ENCODE peak calls at places on chromosomes 6 and 20, in seven cellular contexts. One of them, this sample, is unnamed.

GRCh38 chr6:56435754-56436153 is 188.4 kb upstream of the COL21A1 start:
- DNase-seq in neural crest cell: no peak
- DNase-seq in H7: no peak
- DNase-seq in ACHN: no peak
- DNase-seq in choroid plexus epithelial cell: no peak
- DNase-seq in epithelial cell of prostate: no peak
- DNase-seq in stimulated activated CD8-positive, alpha-beta memory T cell treated with anti-CD3 and anti-CD28 coated beads, Interleukin-4, amount 100 ng/mL, for 4 hours: no peak
- DNase-seq in this sample: no peak

GRCh38 chr20:40390654-40391053 is 298.4 kb downstream of the MAFB start:
- DNase-seq in H7: no peak
- DNase-seq in epithelial cell of prostate: no peak
- DNase-seq in neural crest cell: no peak
- DNase-seq in choroid plexus epithelial cell: no peak
- DNase-seq in ACHN: peak
- DNase-seq in stimulated activated CD8-positive, alpha-beta memory T cell treated with anti-CD3 and anti-CD28 coated beads, Interleukin-4, amount 100 ng/mL, for 4 hours: no peak
- DNase-seq in this sample: no peak

GRCh38 chr20:815914-816606 is 17.5 kb upstream of the FAM110A start:
- DNase-seq in choroid plexus epithelial cell: peak
- DNase-seq in epithelial cell of prostate: no peak
- DNase-seq in neural crest cell: peak
- DNase-seq in stimulated activated CD8-positive, alpha-beta memory T cell treated with anti-CD3 and anti-CD28 coated beads, Interleukin-4, amount 100 ng/mL, for 4 hours: peak
- DNase-seq in ACHN: peak
- DNase-seq in H7: peak
- DNase-seq in this sample: peak

GRCh38 chr6:47733879-47734558 is 35.6 kb downstream of the ADGRF4 start:
- DNase-seq in ACHN: peak
- DNase-seq in neural crest cell: no peak
- DNase-seq in choroid plexus epithelial cell: peak
- DNase-seq in stimulated activated CD8-positive, alpha-beta memory T cell treated with anti-CD3 and anti-CD28 coated beads, Interleukin-4, amount 100 ng/mL, for 4 hours: no peak
- DNase-seq in H7: no peak
- DNase-seq in epithelial cell of prostate: no peak
- DNase-seq in this sample: no peak

GRCh38 chr6:17102258-17102870 is 514 bp downstream of the STMND1 start:
- DNase-seq in choroid plexus epithelial cell: no peak
- DNase-seq in neural crest cell: no peak
- DNase-seq in stimulated activated CD8-positive, alpha-beta memory T cell treated with anti-CD3 and anti-CD28 coated beads, Interleukin-4, amount 100 ng/mL, for 4 hours: no peak
- DNase-seq in H7: no peak
- DNase-seq in epithelial cell of prostate: no peak
- DNase-seq in ACHN: no peak
- DNase-seq in this sample: no peak

GRCh38 chr20:4666001-4666470 is 55.7 kb upstream of the PRND start:
- DNase-seq in neural crest cell: no peak
- DNase-seq in stimulated activated CD8-positive, alpha-beta memory T cell treated with anti-CD3 and anti-CD28 coated beads, Interleukin-4, amount 100 ng/mL, for 4 hours: peak
- DNase-seq in ACHN: no peak
- DNase-seq in epithelial cell of prostate: peak
- DNase-seq in H7: no peak
- DNase-seq in choroid plexus epithelial cell: peak
- DNase-seq in this sample: no peak

GRCh38 chr6:124963416-124964083 is 1.3 kb downstream of the RNF217 start:
- DNase-seq in stimulated activated CD8-positive, alpha-beta memory T cell treated with anti-CD3 and anti-CD28 coated beads, Interleukin-4, amount 100 ng/mL, for 4 hours: no peak
- DNase-seq in choroid plexus epithelial cell: peak
- DNase-seq in neural crest cell: no peak
- DNase-seq in epithelial cell of prostate: no peak
- DNase-seq in ACHN: peak
- DNase-seq in H7: peak
- DNase-seq in this sample: no peak

GRCh38 chr6:105675715-105676397 is 273.0 kb upstream of the PREP start:
- DNase-seq in choroid plexus epithelial cell: peak
- DNase-seq in H7: peak
- DNase-seq in stimulated activated CD8-positive, alpha-beta memory T cell treated with anti-CD3 and anti-CD28 coated beads, Interleukin-4, amount 100 ng/mL, for 4 hours: no peak
- DNase-seq in ACHN: peak
- DNase-seq in epithelial cell of prostate: peak
- DNase-seq in neural crest cell: no peak
- DNase-seq in this sample: no peak

GRCh38 chr6:11423667-11424066 is 113.9 kb upstream of the TMEM170B start:
- DNase-seq in epithelial cell of prostate: peak
- DNase-seq in neural crest cell: no peak
- DNase-seq in choroid plexus epithelial cell: no peak
- DNase-seq in H7: no peak
- DNase-seq in stimulated activated CD8-positive, alpha-beta memory T cell treated with anti-CD3 and anti-CD28 coated beads, Interleukin-4, amount 100 ng/mL, for 4 hours: no peak
- DNase-seq in ACHN: no peak
- DNase-seq in this sample: no peak

GRCh38 chr20:4607287-4607713 is 114.4 kb upstream of the PRND start:
- DNase-seq in stimulated activated CD8-positive, alpha-beta memory T cell treated with anti-CD3 and anti-CD28 coated beads, Interleukin-4, amount 100 ng/mL, for 4 hours: peak
- DNase-seq in choroid plexus epithelial cell: peak
- DNase-seq in ACHN: peak
- DNase-seq in neural crest cell: peak
- DNase-seq in H7: peak
- DNase-seq in epithelial cell of prostate: no peak
- DNase-seq in this sample: peak

GRCh38 chr6:55827818-55828522 is 47.4 kb downstream of the BMP5 start:
- DNase-seq in stimulated activated CD8-positive, alpha-beta memory T cell treated with anti-CD3 and anti-CD28 coated beads, Interleukin-4, amount 100 ng/mL, for 4 hours: no peak
- DNase-seq in neural crest cell: no peak
- DNase-seq in choroid plexus epithelial cell: no peak
- DNase-seq in epithelial cell of prostate: no peak
- DNase-seq in ACHN: no peak
- DNase-seq in H7: no peak
- DNase-seq in this sample: no peak

GRCh38 chr6:130215526-130215925 is 7.2 kb downstream of the SAMD3 start:
- DNase-seq in neural crest cell: no peak
- DNase-seq in stimulated activated CD8-positive, alpha-beta memory T cell treated with anti-CD3 and anti-CD28 coated beads, Interleukin-4, amount 100 ng/mL, for 4 hours: peak
- DNase-seq in ACHN: no peak
- DNase-seq in H7: peak
- DNase-seq in choroid plexus epithelial cell: no peak
- DNase-seq in epithelial cell of prostate: no peak
- DNase-seq in this sample: no peak

GRCh38 chr20:61502433-61502832 is 250.4 kb downstream of the CDH4 start:
- DNase-seq in epithelial cell of prostate: no peak
- DNase-seq in stimulated activated CD8-positive, alpha-beta memory T cell treated with anti-CD3 and anti-CD28 coated beads, Interleukin-4, amount 100 ng/mL, for 4 hours: no peak
- DNase-seq in H7: no peak
- DNase-seq in ACHN: no peak
- DNase-seq in choroid plexus epithelial cell: peak
- DNase-seq in neural crest cell: no peak
- DNase-seq in this sample: no peak

GRCh38 chr6:140051521-140052455 is 677.3 kb upstream of the CITED2 start:
- DNase-seq in ACHN: peak
- DNase-seq in neural crest cell: no peak
- DNase-seq in H7: no peak
- DNase-seq in choroid plexus epithelial cell: peak
- DNase-seq in stimulated activated CD8-positive, alpha-beta memory T cell treated with anti-CD3 and anti-CD28 coated beads, Interleukin-4, amount 100 ng/mL, for 4 hours: no peak
- DNase-seq in epithelial cell of prostate: peak
- DNase-seq in this sample: peak

GRCh38 chr20:61599061-61599930 is 347.2 kb downstream of the CDH4 start:
- DNase-seq in ACHN: no peak
- DNase-seq in stimulated activated CD8-positive, alpha-beta memory T cell treated with anti-CD3 and anti-CD28 coated beads, Interleukin-4, amount 100 ng/mL, for 4 hours: no peak
- DNase-seq in epithelial cell of prostate: no peak
- DNase-seq in H7: peak
- DNase-seq in choroid plexus epithelial cell: no peak
- DNase-seq in neural crest cell: peak
- DNase-seq in this sample: peak

GRCh38 chr6:72826744-72827438 is 205.0 kb downstream of the KCNQ5 start:
- DNase-seq in ACHN: peak
- DNase-seq in stimulated activated CD8-positive, alpha-beta memory T cell treated with anti-CD3 and anti-CD28 coated beads, Interleukin-4, amount 100 ng/mL, for 4 hours: no peak
- DNase-seq in H7: no peak
- DNase-seq in epithelial cell of prostate: peak
- DNase-seq in neural crest cell: no peak
- DNase-seq in choroid plexus epithelial cell: peak
- DNase-seq in this sample: no peak

GRCh38 chr6:167209577-167209975 is 51.8 kb upstream of the GPR31 start:
- DNase-seq in neural crest cell: no peak
- DNase-seq in choroid plexus epithelial cell: no peak
- DNase-seq in ACHN: no peak
- DNase-seq in epithelial cell of prostate: no peak
- DNase-seq in stimulated activated CD8-positive, alpha-beta memory T cell treated with anti-CD3 and anti-CD28 coated beads, Interleukin-4, amount 100 ng/mL, for 4 hours: no peak
- DNase-seq in H7: peak
- DNase-seq in this sample: no peak

GRCh38 chr20:50277064-50277415 is 86.4 kb downstream of the CEBPB start:
- DNase-seq in epithelial cell of prostate: no peak
- DNase-seq in neural crest cell: no peak
- DNase-seq in ACHN: no peak
- DNase-seq in choroid plexus epithelial cell: no peak
- DNase-seq in stimulated activated CD8-positive, alpha-beta memory T cell treated with anti-CD3 and anti-CD28 coated beads, Interleukin-4, amount 100 ng/mL, for 4 hours: no peak
- DNase-seq in H7: no peak
- DNase-seq in this sample: no peak

GRCh38 chr20:24778585-24779031 is 170.5 kb upstream of the CST7 start:
- DNase-seq in neural crest cell: no peak
- DNase-seq in ACHN: no peak
- DNase-seq in stimulated activated CD8-positive, alpha-beta memory T cell treated with anti-CD3 and anti-CD28 coated beads, Interleukin-4, amount 100 ng/mL, for 4 hours: no peak
- DNase-seq in epithelial cell of prostate: no peak
- DNase-seq in H7: no peak
- DNase-seq in choroid plexus epithelial cell: no peak
- DNase-seq in this sample: no peak

This sample was measured in retina.